ENCODE peak calls at places on chromosomes 1 and 21, in four cellular contexts. J is brain microvascular endothelial cell; V is tibial artery; S is activated CD8-positive, alpha-beta T cell treated with anti-CD3 and anti-CD28 coated beads for 36 hours. X is an unnamed sample.

GRCh38 chr1:212161231-212161781 is 123.9 kb upstream of the PPP2R5A start:
- DNase-seq in J (peak; percentile 84), V (no peak), S (no peak), X (no peak)

GRCh38 chr1:172837816-172838680 is 179.1 kb downstream of the FASLG start:
- DNase-seq in J (no peak), V (no peak), S (peak; percentile 41), X (peak; percentile 9)

GRCh38 chr1:176796583-176796982 is 333.6 kb downstream of the PAPPA2 start:
- DNase-seq in S (no peak), J (no peak), V (no peak), X (no peak)

GRCh38 chr1:9119745-9120144 is 9.2 kb downstream of the GPR157 start:
- DNase-seq in S (no peak), V (no peak), J (no peak), X (no peak)

GRCh38 chr1:58909162-58909560 is 125.3 kb upstream of the JUN start:
- DNase-seq in J (no peak), V (no peak), S (no peak), X (no peak)

GRCh38 chr1:246647113-246647512 is 77.1 kb upstream of the SCCPDH start:
- DNase-seq in J (peak; percentile 78), V (peak; percentile 31), S (no peak), X (no peak)

GRCh38 chr1:93707956-93708355 is 26.3 kb upstream of the BCAR3 start:
- DNase-seq in J (no peak), V (no peak), S (peak; percentile 82), X (peak; percentile 63)

GRCh38 chr1:201354151-201354900 is 23.2 kb downstream of the TNNT2 start:
- DNase-seq in S (no peak), V (no peak), J (no peak), X (no peak)

GRCh38 chr1:63545780-63546179 is 22.5 kb downstream of the EFCAB7 start:
- DNase-seq in S (no peak), J (no peak), V (no peak), X (no peak)

GRCh38 chr21:43305336-43305665 is 121.6 kb downstream of the SIK1 start:
- DNase-seq in S (no peak), J (no peak), V (no peak), X (no peak)

GRCh38 chr21:45458281-45459170 is 53.6 kb downstream of the COL18A1 start:
- DNase-seq in J (no peak), V (no peak), S (no peak), X (no peak)

GRCh38 chr1:21368514-21369289 is 71.2 kb upstream of the NBPF3 start:
- DNase-seq in V (peak; percentile 77), S (peak; percentile 57), J (peak; percentile 63), X (peak; percentile 53)

GRCh38 chr1:17561561-17561985 is 22.1 kb downstream of the ARHGEF10L start:
- DNase-seq in V (peak; percentile 75), S (no peak), J (no peak), X (no peak)

GRCh38 chr1:105492941-105493340 is 1563.5 kb upstream of the PRMT6 start:
- DNase-seq in S (no peak), J (peak; percentile 58), V (no peak), X (no peak)

GRCh38 chr1:47348246-47348645 is 14.7 kb downstream of the CMPK1 start:
- DNase-seq in J (no peak), V (no peak), S (no peak), X (no peak)

GRCh38 chr1:47351305-47351704 is 17.7 kb downstream of the CMPK1 start:
- DNase-seq in J (no peak), V (no peak), S (peak; percentile 9), X (peak; percentile 28)

DNA sequence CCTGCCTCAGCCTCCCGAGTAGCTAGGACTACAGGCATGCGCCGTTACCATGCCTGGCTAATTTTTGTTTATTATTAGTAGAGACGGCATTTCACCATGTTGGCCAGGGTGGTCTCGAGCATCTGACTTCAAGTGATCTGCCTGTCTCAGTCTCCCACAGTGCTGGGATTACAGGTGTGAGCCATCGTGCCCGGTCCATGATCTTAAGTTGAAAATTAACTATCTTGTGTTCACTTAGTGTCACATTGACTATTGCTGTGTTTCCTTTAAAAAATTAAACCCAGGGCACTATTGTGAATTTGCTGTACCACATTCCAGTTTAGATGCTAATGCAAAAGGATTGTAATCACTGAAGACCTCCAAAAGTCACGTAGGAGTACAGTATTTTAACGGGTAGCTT is 14.1 kb downstream of the CMPK1 start:
- DNase-seq in J (no peak), S (no peak), V (no peak), X (no peak)
- TF ChIP-seq CTCF in J (no peak), S (no peak), V (no peak), X (no peak)

GRCh38 chr21:33132054-33132453 is 62.1 kb downstream of the OLIG1 start:
- DNase-seq in J (no peak), S (no peak), V (no peak), X (no peak)
- TF ChIP-seq CTCF in J (peak; percentile 15), S (peak; percentile 42), V (no peak), X (peak; percentile 39)

GRCh38 chr1:153071511-153071910 is at the start of gene SPRR2B:
- DNase-seq in V (no peak), S (no peak), J (no peak), X (no peak)

GRCh38 chr1:153072806-153073726 is 1.7 kb upstream of the SPRR2B start:
- DNase-seq in V (no peak), S (no peak), J (no peak), X (no peak)

GRCh38 chr1:153070243-153070642 is 1.2 kb downstream of the SPRR2B start:
- DNase-seq in V (no peak), S (no peak), J (no peak), X (no peak)
- TF ChIP-seq CTCF in V (no peak), S (no peak), J (no peak), X (no peak)

GRCh38 chr1:92298573-92299476 is at the start of the genes GLMN and RPAP2:
- DNase-seq in S (peak; percentile 75), J (peak; percentile 55), V (peak; percentile 67), X (peak; percentile 86)
- TF ChIP-seq CTCF in S (peak; percentile 31), J (peak; percentile 39), V (peak; percentile 5), X (peak; percentile 35)

GRCh38 chr1:15739745-15740144 is 2.6 kb upstream of the TMEM82 start:
- DNase-seq in S (peak; percentile 9), J (no peak), V (no peak), X (no peak)
- TF ChIP-seq CTCF in S (no peak), J (peak; percentile 44), V (no peak), X (peak; percentile 7)

DNA sequence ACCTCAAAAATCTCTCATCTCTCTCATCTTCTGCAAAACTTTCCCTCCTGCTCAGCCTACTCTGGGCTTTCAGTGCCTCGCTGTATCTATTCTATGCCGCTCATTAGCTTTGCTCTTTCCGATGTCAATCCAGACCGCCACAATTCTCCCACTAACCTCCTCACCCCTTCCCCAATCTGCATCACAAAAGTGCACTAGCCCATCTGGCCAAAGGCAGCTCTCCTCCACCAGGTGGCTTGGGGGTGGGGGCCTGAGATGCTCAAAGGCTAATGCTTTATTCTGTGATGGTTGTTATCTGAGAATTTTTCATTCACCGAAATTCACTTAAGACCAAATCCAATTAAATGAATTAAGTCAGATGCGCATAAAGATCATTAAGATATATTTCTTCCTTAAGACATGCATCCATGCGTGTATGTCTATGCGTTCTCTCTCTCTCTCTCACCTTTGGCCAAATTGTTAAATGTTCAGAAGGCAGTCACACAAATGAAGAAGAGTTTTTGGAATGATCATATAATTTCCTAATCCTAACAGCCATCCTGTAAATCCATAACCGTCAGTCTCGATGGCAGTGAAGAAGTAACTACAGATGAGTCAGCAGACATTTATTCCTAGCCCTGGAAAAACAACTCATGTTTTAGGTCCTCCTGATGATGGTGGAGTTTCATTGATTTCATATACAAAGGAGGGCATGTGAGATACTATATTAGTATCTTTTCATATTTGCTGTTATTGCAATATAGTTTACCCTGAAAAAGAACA is 111.3 kb downstream of the C1orf21 start:
- DNase-seq in J (no peak), S (no peak), V (no peak), X (no peak)
- TF ChIP-seq CTCF in J (peak; percentile 22), S (no peak), V (no peak), X (no peak)

DNA sequence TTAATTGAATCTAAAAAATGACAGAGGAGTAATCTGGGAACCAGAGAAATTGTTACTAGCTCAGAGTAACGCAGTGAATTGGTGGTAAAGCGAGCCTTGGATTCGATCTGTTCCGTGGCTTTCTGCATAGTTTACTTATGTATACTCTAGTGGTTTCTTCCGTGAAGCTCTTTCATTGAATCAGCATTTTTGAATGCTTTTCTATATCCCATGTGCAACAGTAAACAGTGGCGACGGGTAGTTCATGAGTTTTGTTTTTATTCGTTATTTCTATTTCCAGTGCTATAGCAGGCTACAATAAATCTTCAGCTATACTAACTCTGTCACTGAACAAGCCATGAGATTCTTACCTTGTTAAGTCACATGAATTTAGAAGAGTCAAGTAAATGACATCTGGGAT is 14.5 kb upstream of the MAP3K7CL start:
- DNase-seq in S (no peak), J (no peak), V (no peak), X (no peak)
- TF ChIP-seq CTCF in S (no peak), J (no peak), V (no peak), X (no peak)